ENCODE peak calls at places on chromosome 18, in five cellular contexts. One of them, this sample, is unnamed.

GRCh38 chr18:69383191-69383590 is 17.5 kb upstream of the DOK6 start:
- DNase-seq in CD4-positive, alpha-beta T cell: no peak
- DNase-seq in stomach: no peak
- DNase-seq in A549: no peak
- DNase-seq in Calu3: no peak
- DNase-seq in this sample: no peak

GRCh38 chr18:63148449-63149199 is 170.9 kb downstream of the BCL2 start:
- DNase-seq in CD4-positive, alpha-beta T cell: no peak
- DNase-seq in stomach: no peak
- DNase-seq in A549: no peak
- DNase-seq in Calu3: no peak
- DNase-seq in this sample: no peak

GRCh38 chr18:32383040-32383819 is 87.5 kb downstream of the GAREM1 start:
- DNase-seq in CD4-positive, alpha-beta T cell: no peak
- DNase-seq in stomach: no peak
- DNase-seq in A549: peak
- DNase-seq in Calu3: peak
- DNase-seq in this sample: no peak

GRCh38 chr18:25144835-25145234 is 207.1 kb downstream of the ZNF521 start:
- DNase-seq in CD4-positive, alpha-beta T cell: no peak
- DNase-seq in stomach: no peak
- DNase-seq in A549: no peak
- DNase-seq in Calu3: no peak
- DNase-seq in this sample: no peak

GRCh38 chr18:26747131-26747475 is 118.4 kb downstream of the AQP4 start:
- DNase-seq in CD4-positive, alpha-beta T cell: no peak
- DNase-seq in stomach: no peak
- DNase-seq in A549: peak
- DNase-seq in Calu3: no peak
- DNase-seq in this sample: no peak

GRCh38 chr18:50649821-50650220 is 89.9 kb downstream of the MAPK4 start:
- DNase-seq in CD4-positive, alpha-beta T cell: no peak
- DNase-seq in stomach: no peak
- DNase-seq in A549: no peak
- DNase-seq in Calu3: no peak
- DNase-seq in this sample: no peak

GRCh38 chr18:70417847-70418246 is 129.0 kb downstream of the SOCS6 start:
- DNase-seq in CD4-positive, alpha-beta T cell: no peak
- DNase-seq in stomach: no peak
- DNase-seq in A549: no peak
- DNase-seq in Calu3: no peak
- DNase-seq in this sample: no peak

GRCh38 chr18:72155327-72155726 is 388.8 kb downstream of the CBLN2 start:
- DNase-seq in CD4-positive, alpha-beta T cell: no peak
- DNase-seq in stomach: no peak
- DNase-seq in A549: no peak
- DNase-seq in Calu3: no peak
- DNase-seq in this sample: no peak

GRCh38 chr18:54702687-54703086 is 111.6 kb downstream of the DYNAP start:
- DNase-seq in CD4-positive, alpha-beta T cell: no peak
- DNase-seq in stomach: no peak
- DNase-seq in A549: no peak
- DNase-seq in Calu3: no peak
- DNase-seq in this sample: no peak

DNA sequence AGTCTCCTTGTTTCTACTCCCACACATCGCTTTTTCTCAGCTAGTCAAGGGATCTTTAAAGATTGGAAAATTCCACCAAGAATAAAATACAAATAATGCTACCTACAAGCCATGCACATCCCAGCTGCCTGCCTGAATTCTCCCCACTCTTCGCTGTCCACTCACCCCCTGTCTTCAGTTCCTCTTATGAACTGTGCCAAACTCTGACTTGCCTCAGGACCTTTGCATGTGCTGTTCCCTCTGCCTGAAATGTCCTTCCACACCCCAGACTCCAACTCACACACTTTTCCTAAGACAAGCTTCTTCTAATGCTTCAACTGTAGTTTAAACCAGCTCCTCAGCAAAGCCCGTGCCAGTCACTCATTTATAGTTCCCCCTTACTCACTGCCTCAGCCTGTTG is 260.0 kb downstream of the NAPG start:
- DNase-seq in CD4-positive, alpha-beta T cell: no peak
- DNase-seq in stomach: no peak
- DNase-seq in A549: no peak
- DNase-seq in Calu3: no peak
- DNase-seq in this sample: no peak
- TF ChIP-seq CTCF in CD4-positive, alpha-beta T cell: no peak
- TF ChIP-seq CTCF in stomach: no peak
- TF ChIP-seq CTCF in A549: no peak
- TF ChIP-seq CTCF in Calu3: no peak
- TF ChIP-seq CTCF in this sample: no peak

DNA sequence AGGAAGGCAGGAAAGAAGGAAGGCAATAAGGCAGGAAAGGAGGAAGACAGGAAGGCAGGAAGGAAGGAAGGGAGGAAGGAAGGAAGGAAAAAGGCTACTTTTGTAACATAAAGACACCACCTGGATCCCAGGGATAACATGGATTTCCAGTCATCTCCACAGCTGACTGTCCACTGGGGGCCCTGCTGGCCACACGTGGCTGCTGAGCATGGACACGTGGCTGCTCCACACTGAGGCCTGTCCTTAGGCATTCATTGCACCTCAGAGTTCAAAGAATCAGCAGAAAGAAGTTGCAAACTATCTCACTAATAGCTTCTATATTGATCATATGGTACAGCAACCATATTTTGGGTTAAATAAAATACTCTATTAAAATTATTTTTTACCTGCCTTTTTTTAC is 130.2 kb upstream of the SALL3 start:
- DNase-seq in CD4-positive, alpha-beta T cell: no peak
- DNase-seq in stomach: no peak
- DNase-seq in A549: no peak
- DNase-seq in Calu3: no peak
- DNase-seq in this sample: no peak
- TF ChIP-seq CTCF in CD4-positive, alpha-beta T cell: no peak
- TF ChIP-seq CTCF in stomach: no peak
- TF ChIP-seq CTCF in A549: no peak
- TF ChIP-seq CTCF in Calu3: no peak
- TF ChIP-seq CTCF in this sample: no peak

GRCh38 chr18:23053756-23054457 is 81.4 kb upstream of the CABLES1 start:
- DNase-seq in CD4-positive, alpha-beta T cell: no peak
- DNase-seq in stomach: peak
- DNase-seq in A549: peak
- DNase-seq in Calu3: peak
- DNase-seq in this sample: no peak
- TF ChIP-seq CTCF in CD4-positive, alpha-beta T cell: no peak
- TF ChIP-seq CTCF in stomach: peak
- TF ChIP-seq CTCF in A549: no peak
- TF ChIP-seq CTCF in Calu3: peak
- TF ChIP-seq CTCF in this sample: no peak

DNA sequence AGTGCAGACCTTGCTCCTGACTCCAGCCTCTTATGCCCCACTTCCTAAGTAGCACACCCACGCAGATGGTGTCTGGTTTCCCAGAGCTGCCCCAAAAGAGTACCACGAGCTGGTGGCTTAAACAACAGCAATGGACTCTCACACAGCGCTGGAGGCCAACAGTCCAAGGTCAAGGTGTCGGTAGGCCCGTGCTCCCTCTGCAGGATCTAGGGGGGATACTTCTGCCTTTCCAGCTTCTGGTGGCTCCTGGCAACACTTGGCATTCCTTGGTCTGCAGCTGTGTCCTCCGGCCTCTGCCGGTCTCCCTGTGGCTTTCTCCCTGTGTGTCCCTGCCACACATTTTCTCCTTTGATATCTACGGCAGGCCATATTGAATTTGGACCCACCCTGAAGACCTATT is 99.0 kb downstream of the TSHZ1 start:
- DNase-seq in CD4-positive, alpha-beta T cell: no peak
- DNase-seq in stomach: no peak
- DNase-seq in A549: no peak
- DNase-seq in Calu3: no peak
- DNase-seq in this sample: no peak
- TF ChIP-seq CTCF in CD4-positive, alpha-beta T cell: no peak
- TF ChIP-seq CTCF in stomach: no peak
- TF ChIP-seq CTCF in A549: no peak
- TF ChIP-seq CTCF in Calu3: no peak
- TF ChIP-seq CTCF in this sample: no peak

DNA sequence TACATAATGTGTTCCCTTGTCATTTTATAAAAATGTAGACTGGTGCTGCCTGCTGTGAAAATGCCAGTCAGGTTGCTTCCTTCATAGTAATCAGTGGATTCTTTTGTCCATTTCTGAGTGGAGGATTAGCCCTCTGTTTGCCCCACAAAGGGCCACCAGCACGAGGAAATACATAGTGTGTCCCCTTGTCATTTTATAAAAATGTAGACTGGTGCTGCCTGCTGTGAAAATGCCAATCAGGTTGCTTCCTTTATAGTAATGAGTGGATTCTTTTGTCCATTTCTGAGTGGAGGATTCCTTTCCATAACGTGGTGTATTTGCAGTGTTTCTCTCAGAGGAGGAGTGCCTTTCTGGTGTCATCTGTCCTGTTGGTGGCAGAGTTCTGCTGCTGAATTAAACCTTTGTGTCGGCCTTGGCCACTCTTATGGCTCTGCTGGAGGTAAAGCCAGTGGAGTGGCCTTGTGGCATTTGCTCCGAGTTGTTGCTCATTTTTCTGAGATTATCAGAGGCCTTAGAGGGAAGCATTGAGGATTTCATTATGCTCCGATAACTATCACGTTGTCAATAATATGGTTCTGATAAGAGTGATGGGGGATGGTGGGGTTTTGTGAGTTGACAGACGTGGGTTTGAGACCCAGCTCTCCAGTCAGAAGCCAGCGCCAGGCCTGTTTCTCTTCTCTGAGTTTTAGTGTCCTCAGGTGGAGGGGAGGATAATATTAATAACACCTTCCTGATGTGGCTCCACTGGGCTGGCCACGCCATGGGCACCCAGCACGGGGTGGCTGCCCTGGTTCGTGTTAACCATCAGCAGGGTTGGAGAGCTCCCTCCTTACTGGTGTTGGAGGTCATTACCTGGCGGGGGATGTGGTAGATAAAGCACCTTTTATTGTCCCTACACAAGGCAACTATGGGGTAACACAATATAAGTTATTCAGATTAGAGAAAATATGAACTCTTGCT is 96.6 kb downstream of the NEDD4L start:
- DNase-seq in CD4-positive, alpha-beta T cell: no peak
- DNase-seq in stomach: no peak
- DNase-seq in A549: no peak
- DNase-seq in Calu3: peak
- DNase-seq in this sample: no peak
- TF ChIP-seq CTCF in CD4-positive, alpha-beta T cell: no peak
- TF ChIP-seq CTCF in stomach: no peak
- TF ChIP-seq CTCF in A549: no peak
- TF ChIP-seq CTCF in Calu3: no peak
- TF ChIP-seq CTCF in this sample: no peak

DNA sequence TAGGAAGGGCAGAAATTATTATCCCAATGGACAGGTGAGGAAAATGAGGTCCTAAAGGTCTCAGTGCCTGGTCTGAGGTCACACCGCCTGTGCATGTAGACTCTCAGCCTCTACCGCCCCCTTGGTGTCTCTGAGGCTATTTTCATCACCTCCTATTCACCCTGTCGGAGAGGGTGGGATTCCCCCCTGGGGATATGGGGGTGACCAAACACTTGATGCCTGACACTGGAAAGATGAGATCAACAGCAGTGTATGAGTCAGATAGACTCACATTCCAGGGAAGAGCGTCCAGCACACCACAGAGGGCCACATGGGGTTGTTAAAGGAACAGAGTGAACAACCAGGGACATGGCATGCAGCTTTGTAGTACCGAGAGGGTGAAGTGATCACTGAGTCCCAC is 199.7 kb downstream of the SMAD2 start:
- DNase-seq in CD4-positive, alpha-beta T cell: no peak
- DNase-seq in stomach: no peak
- DNase-seq in A549: no peak
- DNase-seq in Calu3: no peak
- DNase-seq in this sample: no peak
- TF ChIP-seq CTCF in CD4-positive, alpha-beta T cell: no peak
- TF ChIP-seq CTCF in stomach: no peak
- TF ChIP-seq CTCF in A549: no peak
- TF ChIP-seq CTCF in Calu3: no peak
- TF ChIP-seq CTCF in this sample: no peak

DNA sequence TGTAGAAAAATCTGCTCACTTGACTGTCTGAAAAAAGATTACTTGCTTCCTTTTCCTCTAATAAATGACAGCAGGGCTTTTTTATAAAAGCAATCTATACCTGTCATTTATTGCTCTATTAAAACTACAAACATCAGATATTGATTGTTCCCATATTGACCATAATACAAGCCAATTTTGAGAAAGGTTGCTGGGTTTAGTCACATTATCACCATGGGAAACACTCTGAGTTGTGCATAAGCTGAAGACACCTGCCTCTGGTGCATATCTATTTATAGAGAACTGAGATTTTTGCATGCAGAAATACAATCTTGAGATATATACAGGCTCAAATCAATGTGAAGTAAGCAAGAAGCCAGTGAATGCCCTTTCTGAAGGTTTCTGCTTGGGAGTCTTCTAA is 853.9 kb downstream of the DCC start:
- DNase-seq in CD4-positive, alpha-beta T cell: no peak
- DNase-seq in stomach: no peak
- DNase-seq in A549: no peak
- DNase-seq in Calu3: no peak
- DNase-seq in this sample: no peak
- TF ChIP-seq CTCF in CD4-positive, alpha-beta T cell: no peak
- TF ChIP-seq CTCF in stomach: no peak
- TF ChIP-seq CTCF in A549: no peak
- TF ChIP-seq CTCF in Calu3: no peak
- TF ChIP-seq CTCF in this sample: no peak

GRCh38 chr18:52007109-52007508 is 332.9 kb upstream of the DCC start:
- DNase-seq in CD4-positive, alpha-beta T cell: no peak
- DNase-seq in stomach: no peak
- DNase-seq in A549: no peak
- DNase-seq in Calu3: no peak
- DNase-seq in this sample: no peak
- TF ChIP-seq CTCF in CD4-positive, alpha-beta T cell: no peak
- TF ChIP-seq CTCF in stomach: no peak
- TF ChIP-seq CTCF in A549: no peak
- TF ChIP-seq CTCF in Calu3: no peak
- TF ChIP-seq CTCF in this sample: no peak